ENCODE peak calls at places on chromosome 14, in six cellular contexts. K is activated T-helper 1 cell treated with Interleukin-2 at 50 U/mL for 16 hours; R is HS-27A; S is stimulated activated CD8-positive, alpha-beta memory T cell treated with anti-CD3 and anti-CD28 coated beads, Interleukin-15, amount 100 ng/mL, for 24 hours; D is dorsolateral prefrontal cortex; N is cardiac fibroblast. I is an unnamed sample.

GRCh38 chr14:104598461-104599273 is 5.9 kb downstream of the TMEM179 start:
- DNase-seq in K (no peak), R (no peak), S (no peak), D (no peak), N (no peak), I (no peak)

GRCh38 chr14:51086044-51086443 is 8.9 kb downstream of the TRIM9 start:
- DNase-seq in K (no peak), R (no peak), S (no peak), D (no peak), N (no peak), I (no peak)

GRCh38 chr14:52342849-52343606 is 28.9 kb downstream of the PTGER2 start:
- DNase-seq in K (no peak), R (peak), S (no peak), D (no peak), N (peak), I (no peak)

GRCh38 chr14:73489481-73490175 is 1.1 kb upstream of the RIOX1 start:
- DNase-seq in K (no peak), R (no peak), S (no peak), D (no peak), N (no peak), I (no peak)

GRCh38 chr14:73771848-73772705 is 57.9 kb upstream of the PNMA1 start:
- DNase-seq in K (peak), R (no peak), S (no peak), D (no peak), N (peak), I (no peak)

GRCh38 chr14:22384974-22385526 is 204.0 kb downstream of the DAD1 start:
- DNase-seq in K (no peak), R (no peak), S (no peak), D (no peak), N (no peak), I (no peak)

GRCh38 chr14:89293349-89293916 is 123.6 kb downstream of the FOXN3 start:
- DNase-seq in K (no peak), R (no peak), S (no peak), D (no peak), N (no peak), I (no peak)

GRCh38 chr14:85414142-85414541 is 115.8 kb upstream of the FLRT2 start:
- DNase-seq in K (no peak), R (no peak), S (no peak), D (no peak), N (no peak), I (no peak)

GRCh38 chr14:54606178-54606577 is 39.2 kb downstream of the SAMD4A start:
- DNase-seq in K (no peak), R (no peak), S (no peak), D (no peak), N (peak), I (no peak)

GRCh38 chr14:98962118-98962517 is 309.9 kb downstream of the BCL11B start:
- DNase-seq in K (no peak), R (no peak), S (no peak), D (no peak), N (no peak), I (no peak)

GRCh38 chr14:44165286-44165685 is 341.8 kb downstream of the FSCB start:
- DNase-seq in K (no peak), R (no peak), S (no peak), D (no peak), N (peak), I (no peak)